ENCODE peak calls at places on chromosomes 12 and 14, in seven cellular contexts. F, R, D, Y, Q, A and I are unnamed samples.
A peak's percentile ranks its signal among the peaks of the same experiment; 100 is the strongest.

GRCh38 chr12:127559349-127560040 is 707.5 kb upstream of the TMEM132C start:
- DNase-seq in D (peak; percentile 94), R (peak; percentile 22), F (no peak), A (peak; percentile 75), Y (peak; percentile 15), Q (no peak), I (peak; percentile 82)

GRCh38 chr12:30345735-30346445 is 349.8 kb downstream of the IPO8 start:
- DNase-seq in Q (no peak), A (no peak), Y (no peak), D (no peak), R (no peak), F (no peak), I (no peak)

GRCh38 chr14:101072531-101072930 is 169.0 kb upstream of the RTL1 start:
- DNase-seq in Q (no peak), F (peak; percentile 20), R (no peak), A (no peak), D (peak; percentile 30), Y (no peak), I (no peak)

GRCh38 chr12:46487567-46488131 is 115.1 kb upstream of the SLC38A2 start:
- DNase-seq in A (no peak), Y (no peak), F (no peak), R (no peak), Q (no peak), D (no peak), I (no peak)

GRCh38 chr12:31586703-31587102 is 4.2 kb downstream of the DENND5B start:
- DNase-seq in Y (no peak), A (no peak), R (no peak), F (no peak), D (no peak), Q (no peak), I (no peak)

GRCh38 chr12:69096669-69097364 is 142.6 kb upstream of the CPSF6 start:
- DNase-seq in A (no peak), Q (no peak), Y (no peak), D (no peak), F (no peak), R (no peak), I (peak; percentile 38)

GRCh38 chr14:68630081-68630571 is 162.7 kb downstream of the ZFP36L1 start:
- DNase-seq in A (no peak), R (no peak), F (no peak), Q (no peak), D (no peak), Y (no peak), I (no peak)

GRCh38 chr12:120688527-120689071 is 1.6 kb downstream of the MLEC start:
- DNase-seq in R (peak; percentile 56), Q (no peak), D (no peak), Y (no peak), F (no peak), A (no peak), I (no peak)

GRCh38 chr12:80509781-80510556 is 65.9 kb downstream of the PTPRQ start:
- DNase-seq in Y (no peak), D (peak; percentile 87), Q (no peak), R (no peak), A (no peak), F (no peak), I (peak; percentile 30)

DNA sequence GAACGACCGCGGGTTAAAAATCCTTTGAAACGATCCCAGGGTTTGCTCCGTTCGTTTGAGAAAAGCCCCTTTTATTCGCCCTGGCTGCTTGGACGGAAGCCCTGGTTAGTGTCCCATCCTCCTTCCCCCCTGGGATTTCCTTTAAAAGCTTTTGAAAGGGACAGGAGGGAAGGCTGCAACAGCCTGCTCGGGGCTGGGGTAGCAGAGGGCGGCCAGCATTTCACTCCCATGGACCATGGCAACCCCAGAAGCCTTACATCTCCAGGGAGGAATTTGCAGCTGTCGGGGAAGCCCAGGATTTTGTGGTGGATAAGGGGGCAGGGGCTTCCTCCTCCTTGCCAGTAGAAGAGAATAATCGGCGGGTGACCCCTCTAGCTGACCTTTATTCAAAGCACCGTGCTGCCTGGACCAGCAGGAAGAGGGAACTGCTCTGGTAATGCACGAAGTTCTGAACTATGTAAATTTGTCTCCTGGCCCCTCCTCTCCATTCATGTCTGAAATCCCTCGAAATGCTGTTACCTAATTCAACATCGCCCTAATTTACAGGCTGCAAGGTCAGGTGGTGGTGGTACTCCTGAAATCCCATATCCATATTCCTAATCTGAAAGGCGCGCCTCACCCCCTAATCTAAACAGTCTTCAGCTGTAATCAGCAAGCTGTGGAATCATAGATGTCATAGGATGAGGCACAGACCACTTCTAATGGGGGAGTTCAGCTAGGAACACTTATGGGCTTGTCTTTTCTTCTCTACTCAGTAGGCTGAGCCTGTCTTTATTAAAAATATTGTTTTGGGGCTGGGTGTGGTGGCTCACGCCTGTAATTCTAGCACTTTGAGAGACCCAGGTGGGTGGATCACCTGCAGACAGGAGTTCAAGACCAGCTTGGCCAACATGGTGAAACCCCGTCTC is 1.0 kb upstream of the CLIP1 start:
- DNase-seq in F (no peak), R (peak; percentile 31), Q (no peak), A (peak; percentile 69), D (peak; percentile 62), Y (no peak), I (no peak)
- H3K27ac ChIP-seq in F (peak overlapping the region; percentile 100), R (peak overlapping the region; percentile 100), Q (peak overlapping the region; percentile 95), A (peak overlapping the region; percentile 76), D (peak overlapping the region; percentile 65), Y (peak overlapping the region; percentile 99), I (peak overlapping the region; percentile 93)

GRCh38 chr12:77914089-77914488 is 83.4 kb downstream of the NAV3 start:
- DNase-seq in A (no peak), D (no peak), Y (no peak), F (no peak), Q (no peak), R (no peak), I (no peak)
- TF ChIP-seq CTCF in A (no peak), D (no peak), Y (peak; percentile 17), F (no peak), Q (no peak), R (no peak), I (peak; percentile 21)

DNA sequence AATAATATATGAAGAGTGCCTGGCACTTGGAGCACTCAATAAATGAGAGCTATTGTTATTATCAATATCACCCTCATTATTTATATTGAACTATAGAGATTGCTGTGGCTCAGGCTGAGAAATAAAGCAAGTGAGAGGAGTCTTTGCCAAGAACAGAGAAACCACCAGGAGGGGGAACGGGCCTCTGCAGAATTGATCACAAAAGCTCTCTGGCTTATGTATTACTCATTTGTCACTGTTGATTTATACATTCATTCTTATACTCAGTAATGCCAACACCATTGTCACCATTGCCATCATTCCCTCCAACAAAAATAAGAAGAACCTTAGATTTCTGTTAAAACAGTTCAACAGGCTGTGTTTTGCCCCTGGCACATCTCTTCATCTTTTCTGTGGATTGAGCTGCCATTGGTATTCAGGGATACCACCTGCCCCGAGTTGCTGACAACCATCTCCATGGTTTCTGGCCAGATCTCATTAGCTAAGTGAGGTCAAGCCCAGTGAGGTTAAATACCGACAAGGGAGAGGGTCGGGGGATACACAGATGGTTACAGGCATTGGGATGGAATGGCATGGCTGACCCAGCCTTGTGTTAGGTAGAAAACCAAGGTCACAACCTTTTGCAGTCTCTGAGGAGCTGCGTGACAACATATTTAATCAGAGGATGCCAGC is 21.8 kb upstream of the PCNX1 start:
- DNase-seq in Y (no peak), D (no peak), R (no peak), Q (no peak), A (no peak), F (no peak), I (no peak)
- H3K4me1 ChIP-seq in Y (peaks cover 11% of the 10 kb centered on the region), D (peaks cover 12% of the 10 kb centered on the region), R (peaks cover 6% of the 10 kb centered on the region), Q (no peaks in the 10 kb centered on the region), A (peaks cover 12% of the 10 kb centered on the region), F (no peaks in the 10 kb centered on the region), I (peaks cover 40% of the 10 kb centered on the region)

GRCh38 chr12:105705765-105706164 is 375.3 kb downstream of the C12orf75 start:
- DNase-seq in Q (peak; percentile 41), D (peak; percentile 67), Y (no peak), F (peak; percentile 18), R (peak; percentile 53), A (peak; percentile 81), I (peak; percentile 47)
- H3K27ac ChIP-seq in Q (peak overlapping the region; percentile 85), D (no peak overlapping the region), Y (peak overlapping the region; percentile 56), F (no peak overlapping the region), R (no peak overlapping the region), A (no peak overlapping the region), I (no peak overlapping the region)

GRCh38 chr12:62948123-62948522 is 13.2 kb upstream of the PPM1H start:
- DNase-seq in F (no peak), Q (no peak), D (no peak), Y (no peak), R (no peak), A (no peak), I (no peak)
- TF ChIP-seq CTCF in F (no peak), Q (no peak), D (no peak), Y (no peak), R (no peak), A (no peak), I (no peak)